ENCODE peak calls at places on chromosome 22, in five cellular contexts. One of them, this sample, is unnamed.

GRCh38 chr22:37187891-37188761 is at the start of gene C1QTNF6:
- DNase-seq in psoas muscle: peak; percentile 56
- DNase-seq in body of pancreas: no peak
- DNase-seq in mesenchymal stem cell: peak; percentile 75
- DNase-seq in right lobe of liver: peak; percentile 58
- DNase-seq in this sample: no peak

GRCh38 chr22:47259990-47260389 is 497.5 kb downstream of the TBC1D22A start:
- DNase-seq in psoas muscle: no peak
- DNase-seq in body of pancreas: no peak
- DNase-seq in right lobe of liver: no peak
- DNase-seq in mesenchymal stem cell: no peak
- DNase-seq in this sample: no peak

GRCh38 chr22:30894371-30894740 is 74.2 kb downstream of the MORC2 start:
- DNase-seq in mesenchymal stem cell: no peak
- DNase-seq in right lobe of liver: no peak
- DNase-seq in psoas muscle: no peak
- DNase-seq in body of pancreas: no peak
- DNase-seq in this sample: no peak

GRCh38 chr22:25021976-25022711 is 69.6 kb downstream of the KIAA1671 start:
- DNase-seq in psoas muscle: no peak
- DNase-seq in mesenchymal stem cell: no peak
- DNase-seq in right lobe of liver: no peak
- DNase-seq in body of pancreas: peak; percentile 74
- DNase-seq in this sample: no peak

GRCh38 chr22:20402960-20403778 is 9.2 kb downstream of the ZNF74 start:
- DNase-seq in psoas muscle: no peak
- DNase-seq in mesenchymal stem cell: no peak
- DNase-seq in body of pancreas: no peak
- DNase-seq in right lobe of liver: peak; percentile 68
- DNase-seq in this sample: no peak

GRCh38 chr22:47598864-47599263 is 836.4 kb downstream of the TBC1D22A start:
- DNase-seq in mesenchymal stem cell: no peak
- DNase-seq in psoas muscle: no peak
- DNase-seq in right lobe of liver: no peak
- DNase-seq in body of pancreas: no peak
- DNase-seq in this sample: no peak

GRCh38 chr22:32281092-32281491 is 25.9 kb upstream of the SLC5A4 start:
- DNase-seq in psoas muscle: no peak
- DNase-seq in right lobe of liver: no peak
- DNase-seq in mesenchymal stem cell: no peak
- DNase-seq in body of pancreas: no peak
- DNase-seq in this sample: peak; percentile 7

GRCh38 chr22:22692707-22693530 is 48.5 kb downstream of the GGTLC2 start:
- DNase-seq in right lobe of liver: peak; percentile 76
- DNase-seq in psoas muscle: no peak
- DNase-seq in mesenchymal stem cell: no peak
- DNase-seq in body of pancreas: peak; percentile 86
- DNase-seq in this sample: peak; percentile 50

GRCh38 chr22:19709063-19709769 is 5.1 kb upstream of the SEPTIN5 start:
- DNase-seq in body of pancreas: no peak
- DNase-seq in right lobe of liver: no peak
- DNase-seq in mesenchymal stem cell: no peak
- DNase-seq in psoas muscle: peak; percentile 92
- DNase-seq in this sample: no peak

GRCh38 chr22:31425331-31426050 is 26.1 kb downstream of the DRG1 start:
- DNase-seq in mesenchymal stem cell: no peak
- DNase-seq in psoas muscle: no peak
- DNase-seq in right lobe of liver: no peak
- DNase-seq in body of pancreas: no peak
- DNase-seq in this sample: no peak

GRCh38 chr22:37138879-37139561 is 10.7 kb downstream of the IL2RB start:
- DNase-seq in psoas muscle: no peak
- DNase-seq in right lobe of liver: no peak
- DNase-seq in mesenchymal stem cell: peak; percentile 63
- DNase-seq in body of pancreas: no peak
- DNase-seq in this sample: no peak

GRCh38 chr22:48758905-48759875 is 1068.5 kb downstream of the BRD1 start:
- DNase-seq in mesenchymal stem cell: no peak
- DNase-seq in body of pancreas: no peak
- DNase-seq in psoas muscle: no peak
- DNase-seq in right lobe of liver: peak; percentile 38
- DNase-seq in this sample: no peak

GRCh38 chr22:46514592-46515207 is 22.7 kb downstream of the CELSR1 start:
- DNase-seq in right lobe of liver: no peak
- DNase-seq in mesenchymal stem cell: peak; percentile 13
- DNase-seq in psoas muscle: no peak
- DNase-seq in body of pancreas: no peak
- DNase-seq in this sample: no peak

GRCh38 chr22:46731246-46732040 is 6.6 kb downstream of the CERK start:
- DNase-seq in right lobe of liver: peak; percentile 93
- DNase-seq in body of pancreas: peak; percentile 90
- DNase-seq in mesenchymal stem cell: peak; percentile 58
- DNase-seq in psoas muscle: peak; percentile 76
- DNase-seq in this sample: no peak

GRCh38 chr22:30890689-30891442 is 77.7 kb downstream of the MORC2 start:
- DNase-seq in mesenchymal stem cell: peak; percentile 12
- DNase-seq in body of pancreas: peak; percentile 35
- DNase-seq in psoas muscle: peak; percentile 71
- DNase-seq in right lobe of liver: no peak
- DNase-seq in this sample: no peak

GRCh38 chr22:43882122-43882767 is 9.6 kb downstream of the PNPLA5 start:
- DNase-seq in right lobe of liver: no peak
- DNase-seq in mesenchymal stem cell: no peak
- DNase-seq in psoas muscle: peak; percentile 8
- DNase-seq in body of pancreas: no peak
- DNase-seq in this sample: no peak

GRCh38 chr22:43226368-43226979 is 39.5 kb upstream of the TTLL12 start:
- DNase-seq in body of pancreas: no peak
- DNase-seq in psoas muscle: no peak
- DNase-seq in right lobe of liver: no peak
- DNase-seq in mesenchymal stem cell: peak; percentile 56
- DNase-seq in this sample: no peak

GRCh38 chr22:44033689-44034088 is 9.6 kb downstream of the PARVB start:
- DNase-seq in right lobe of liver: peak; percentile 22
- DNase-seq in psoas muscle: peak; percentile 64
- DNase-seq in mesenchymal stem cell: peak; percentile 21
- DNase-seq in body of pancreas: no peak
- DNase-seq in this sample: no peak

GRCh38 chr22:42964994-42965699 is 49.8 kb downstream of the PACSIN2 start:
- DNase-seq in psoas muscle: no peak
- DNase-seq in mesenchymal stem cell: peak; percentile 29
- DNase-seq in body of pancreas: no peak
- DNase-seq in right lobe of liver: no peak
- DNase-seq in this sample: peak; percentile 56

GRCh38 chr22:44329179-44329796 is 16.5 kb upstream of the SHISAL1 start:
- DNase-seq in right lobe of liver: no peak
- DNase-seq in psoas muscle: no peak
- DNase-seq in mesenchymal stem cell: no peak
- DNase-seq in body of pancreas: no peak
- DNase-seq in this sample: no peak

GRCh38 chr22:35559354-35560005 is 18.8 kb downstream of the RASD2 start:
- DNase-seq in psoas muscle: no peak
- DNase-seq in body of pancreas: no peak
- DNase-seq in right lobe of liver: no peak
- DNase-seq in mesenchymal stem cell: peak; percentile 28
- DNase-seq in this sample: no peak

GRCh38 chr22:25334091-25334490 is 114.7 kb downstream of the CRYBB2 start:
- DNase-seq in body of pancreas: peak; percentile 28
- DNase-seq in right lobe of liver: peak; percentile 67
- DNase-seq in psoas muscle: peak; percentile 62
- DNase-seq in mesenchymal stem cell: no peak
- DNase-seq in this sample: no peak

GRCh38 chr22:31841029-31841827 is 87.4 kb downstream of the DEPDC5 start:
- DNase-seq in body of pancreas: no peak
- DNase-seq in psoas muscle: no peak
- DNase-seq in right lobe of liver: no peak
- DNase-seq in mesenchymal stem cell: no peak
- DNase-seq in this sample: no peak

GRCh38 chr22:35614404-35614803 is 2.7 kb downstream of the MB start:
- DNase-seq in mesenchymal stem cell: no peak
- DNase-seq in body of pancreas: no peak
- DNase-seq in psoas muscle: no peak
- DNase-seq in right lobe of liver: no peak
- DNase-seq in this sample: no peak

GRCh38 chr22:42945027-42945426 is 69.9 kb downstream of the PACSIN2 start:
- DNase-seq in body of pancreas: no peak
- DNase-seq in psoas muscle: no peak
- DNase-seq in right lobe of liver: no peak
- DNase-seq in mesenchymal stem cell: no peak
- DNase-seq in this sample: no peak

GRCh38 chr22:46582281-46582811 is 37.8 kb upstream of the GRAMD4 start:
- DNase-seq in psoas muscle: peak; percentile 48
- DNase-seq in mesenchymal stem cell: no peak
- DNase-seq in body of pancreas: no peak
- DNase-seq in right lobe of liver: peak; percentile 55
- DNase-seq in this sample: no peak

GRCh38 chr22:42316988-42317387 is 46.5 kb upstream of the TCF20 start:
- DNase-seq in body of pancreas: no peak
- DNase-seq in psoas muscle: no peak
- DNase-seq in right lobe of liver: no peak
- DNase-seq in mesenchymal stem cell: no peak
- DNase-seq in this sample: peak; percentile 14

GRCh38 chr22:22616636-22617035 is 27.8 kb upstream of the GGTLC2 start:
- DNase-seq in mesenchymal stem cell: no peak
- DNase-seq in body of pancreas: peak; percentile 26
- DNase-seq in psoas muscle: no peak
- DNase-seq in right lobe of liver: no peak
- DNase-seq in this sample: no peak

GRCh38 chr22:24925586-24926427 is 20.7 kb downstream of the LHFPL7 start:
- DNase-seq in body of pancreas: no peak
- DNase-seq in mesenchymal stem cell: no peak
- DNase-seq in right lobe of liver: no peak
- DNase-seq in psoas muscle: no peak
- DNase-seq in this sample: no peak

DNA sequence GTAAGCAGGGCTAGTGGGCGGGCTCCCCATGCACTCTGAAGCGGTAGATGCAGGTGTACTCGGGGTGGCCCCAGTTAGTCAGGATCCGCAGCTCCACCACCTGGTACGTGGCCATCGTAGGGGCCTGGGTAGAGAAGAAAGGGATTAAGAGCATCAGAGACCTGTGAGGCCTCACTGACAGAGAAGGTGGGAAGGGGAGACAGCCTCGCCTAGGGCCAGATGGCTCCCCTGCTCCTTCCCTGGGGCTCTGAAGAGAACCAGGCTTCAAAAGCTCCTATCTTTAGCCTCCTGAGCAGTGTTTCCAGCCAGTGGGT is 19.6 kb downstream of the SUN2 start:
- DNase-seq in psoas muscle: no peak
- DNase-seq in body of pancreas: no peak
- DNase-seq in mesenchymal stem cell: no peak
- DNase-seq in right lobe of liver: no peak
- DNase-seq in this sample: no peak
- H3K36me3 ChIP-seq in psoas muscle: peaks cover 10% of the 10 kb centered on the region
- H3K36me3 ChIP-seq in body of pancreas: peaks cover 46% of the 10 kb centered on the region
- H3K36me3 ChIP-seq in mesenchymal stem cell: peaks cover 100% of the 10 kb centered on the region
- H3K36me3 ChIP-seq in right lobe of liver: peaks cover 33% of the 10 kb centered on the region
- H3K36me3 ChIP-seq in this sample: peaks cover 3% of the 10 kb centered on the region

DNA sequence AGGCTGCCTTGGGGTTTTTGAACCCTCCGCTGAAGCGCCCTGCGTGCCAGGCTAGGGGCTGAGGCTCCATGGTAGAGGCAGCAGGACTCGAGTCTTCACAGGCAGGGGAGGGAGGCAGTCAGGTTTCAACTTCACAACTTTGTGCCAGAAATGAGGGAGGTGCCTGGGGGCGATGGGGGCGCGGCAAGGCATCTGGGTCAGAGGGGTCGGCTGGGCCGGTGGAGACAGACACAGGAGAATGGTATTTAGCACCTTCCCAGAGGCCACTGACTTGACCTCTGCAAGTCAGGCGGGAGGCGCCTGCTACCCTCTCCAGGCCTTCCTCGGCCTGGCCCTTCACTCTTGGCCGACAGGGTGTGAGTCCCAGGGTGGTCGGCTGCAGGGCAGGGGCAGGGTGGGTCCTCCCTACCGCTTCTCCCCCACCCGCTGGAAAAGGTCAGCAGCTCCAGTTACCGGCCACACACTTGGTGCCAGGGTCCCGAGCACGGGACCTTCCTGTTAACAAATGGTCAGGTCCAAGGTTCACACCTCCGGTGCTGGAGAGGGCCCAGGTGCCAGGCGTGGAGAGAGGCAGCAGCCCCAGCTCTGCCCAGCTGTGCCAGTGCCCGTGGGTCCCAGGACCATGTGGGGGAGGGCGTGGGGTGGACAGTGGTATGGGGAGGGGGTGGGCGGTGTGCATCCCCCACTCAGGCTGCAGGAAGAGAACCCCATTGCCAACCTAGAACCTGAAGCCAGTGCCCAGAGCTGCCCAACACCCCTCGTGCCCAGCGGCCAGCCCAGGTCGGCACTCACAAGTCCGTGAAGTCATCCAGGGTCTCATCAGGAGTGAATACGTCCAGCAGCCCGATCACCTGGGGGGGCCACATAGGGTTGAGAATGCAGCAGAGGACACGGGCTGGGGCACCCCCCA is 3.8 kb downstream of the MAPK12 start:
- DNase-seq in body of pancreas: no peak
- DNase-seq in right lobe of liver: peak; percentile 89
- DNase-seq in psoas muscle: peak; percentile 79
- DNase-seq in mesenchymal stem cell: no peak
- DNase-seq in this sample: no peak
- H3K36me3 ChIP-seq in body of pancreas: no peaks in the 10 kb centered on the region
- H3K36me3 ChIP-seq in right lobe of liver: no peaks in the 10 kb centered on the region
- H3K36me3 ChIP-seq in psoas muscle: no peaks in the 10 kb centered on the region
- H3K36me3 ChIP-seq in mesenchymal stem cell: peaks cover 64% of the 10 kb centered on the region
- H3K36me3 ChIP-seq in this sample: peaks cover 2% of the 10 kb centered on the region

DNA sequence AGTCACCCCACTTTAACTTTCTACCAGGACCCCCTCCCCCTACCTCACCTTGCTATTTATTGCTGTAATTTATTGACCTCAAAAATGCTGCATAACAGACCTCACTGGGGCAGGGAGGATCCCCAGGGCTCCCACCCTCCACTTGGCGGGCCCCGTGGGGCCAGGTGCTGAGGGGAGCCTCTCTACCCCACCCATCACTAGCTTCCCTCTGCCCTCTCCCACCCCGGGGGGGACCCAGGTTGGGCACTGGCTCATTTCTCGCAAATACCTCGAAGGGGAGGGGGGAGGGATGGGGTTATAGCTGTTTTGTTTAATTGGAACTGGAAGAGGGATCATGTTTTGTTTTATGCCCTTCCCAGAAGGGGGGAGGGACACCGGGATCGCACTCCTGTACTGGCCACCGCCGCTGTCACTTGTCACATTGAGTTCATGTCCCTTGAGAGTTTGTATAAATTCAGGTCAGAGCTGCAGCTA is 16.3 kb upstream of the TMEM191C start:
- DNase-seq in mesenchymal stem cell: no peak
- DNase-seq in body of pancreas: no peak
- DNase-seq in psoas muscle: no peak
- DNase-seq in right lobe of liver: no peak
- DNase-seq in this sample: no peak
- H3K36me3 ChIP-seq in mesenchymal stem cell: peaks cover 30% of the 10 kb centered on the region
- H3K36me3 ChIP-seq in body of pancreas: peaks cover 4% of the 10 kb centered on the region
- H3K36me3 ChIP-seq in psoas muscle: no peaks in the 10 kb centered on the region
- H3K36me3 ChIP-seq in right lobe of liver: peaks cover 2% of the 10 kb centered on the region
- H3K36me3 ChIP-seq in this sample: no peaks in the 10 kb centered on the region

DNA sequence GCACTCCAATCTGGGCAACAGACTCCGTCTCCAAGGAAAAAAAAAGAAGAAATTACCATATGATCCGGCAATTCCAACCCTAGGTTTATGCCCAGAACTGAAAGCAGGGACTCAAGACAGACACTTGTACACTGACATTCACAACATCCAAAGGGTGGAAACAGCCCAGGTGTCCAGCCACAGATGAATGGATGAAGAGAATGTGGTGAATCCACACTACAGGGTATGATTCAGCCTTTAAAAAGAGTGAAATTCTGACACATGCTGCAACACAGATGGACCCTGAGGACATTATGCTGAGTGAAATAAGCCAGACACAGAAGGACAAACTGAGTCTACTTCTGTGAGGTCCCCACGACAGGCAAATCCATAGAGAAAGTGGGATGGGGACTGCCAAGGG is 43.9 kb downstream of the SGSM3 start:
- DNase-seq in mesenchymal stem cell: peak; percentile 7
- DNase-seq in psoas muscle: peak; percentile 11
- DNase-seq in right lobe of liver: no peak
- DNase-seq in body of pancreas: no peak
- DNase-seq in this sample: peak; percentile 63
- H3K36me3 ChIP-seq in mesenchymal stem cell: peaks cover 69% of the 10 kb centered on the region
- H3K36me3 ChIP-seq in psoas muscle: peaks cover 7% of the 10 kb centered on the region
- H3K36me3 ChIP-seq in right lobe of liver: peaks cover 6% of the 10 kb centered on the region
- H3K36me3 ChIP-seq in body of pancreas: peaks cover 25% of the 10 kb centered on the region
- H3K36me3 ChIP-seq in this sample: peaks cover 3% of the 10 kb centered on the region